ENCODE peak calls at places on chromosomes 12 and 14, in five cellular contexts. R is astrocyte, M is activated B cell treated with CpG ODN at 0.5 μM for 24 hours, T is foreskin fibroblast, Y is GM12865. O is an unnamed sample.

GRCh38 chr12:120625557-120626419 is 14.6 kb upstream of the CABP1 start:
- DNase-seq in R (no peak), M (no peak), T (no peak), Y (peak), O (no peak)

GRCh38 chr12:71216725-71217579 is 59.2 kb upstream of the TSPAN8 start:
- DNase-seq in R (peak), M (no peak), T (peak), Y (peak), O (no peak)

GRCh38 chr14:90624228-90624627 is 192.0 kb downstream of the TTC7B start:
- DNase-seq in R (peak), M (no peak), T (peak), Y (no peak), O (no peak)

GRCh38 chr12:80056845-80057244 is 42.5 kb upstream of the OTOGL start:
- DNase-seq in R (peak), M (no peak), T (no peak), Y (no peak), O (no peak)

GRCh38 chr12:118741196-118741595 is 240.1 kb upstream of the SRRM4 start:
- DNase-seq in R (no peak), M (no peak), T (no peak), Y (no peak), O (no peak)

GRCh38 chr12:1821805-1822204 is 1.4 kb downstream of the LRTM2 start:
- DNase-seq in R (no peak), M (no peak), T (no peak), Y (no peak), O (no peak)

GRCh38 chr14:85501751-85502150 is 28.2 kb upstream of the FLRT2 start:
- DNase-seq in R (no peak), M (no peak), T (no peak), Y (no peak), O (no peak)

GRCh38 chr12:65449400-65449799 is 170.9 kb downstream of the MSRB3 start:
- DNase-seq in R (peak), M (no peak), T (no peak), Y (no peak), O (no peak)

GRCh38 chr12:111769599-111769998 is 2.9 kb downstream of the ALDH2 start:
- DNase-seq in R (no peak), M (no peak), T (no peak), Y (no peak), O (no peak)

GRCh38 chr12:6372403-6373003 is 2.9 kb downstream of the SCNN1A start:
- DNase-seq in R (peak), M (no peak), T (peak), Y (no peak), O (no peak)

GRCh38 chr12:89334770-89335169 is 17.5 kb downstream of the DUSP6 start:
- DNase-seq in R (no peak), M (no peak), T (no peak), Y (no peak), O (no peak)

GRCh38 chr12:82090188-82090587 is 268.0 kb downstream of the CCDC59 start:
- DNase-seq in R (no peak), M (no peak), T (no peak), Y (no peak), O (no peak)

GRCh38 chr14:95835331-95835730 is 41.3 kb upstream of the TUNAR start:
- DNase-seq in R (peak), M (no peak), T (no peak), Y (peak), O (no peak)

GRCh38 chr12:79407671-79408622 is 282.8 kb downstream of the PAWR start:
- DNase-seq in R (peak), M (no peak), T (peak), Y (peak), O (peak)

GRCh38 chr14:101878222-101879211 is 85.9 kb upstream of the DYNC1H1 start:
- DNase-seq in R (peak), M (no peak), T (no peak), Y (peak), O (peak)

GRCh38 chr12:104958946-104959841 is 1.1 kb upstream of the SLC41A2 start:
- DNase-seq in R (peak), M (no peak), T (peak), Y (no peak), O (no peak)

GRCh38 chr12:120224304-120225199 is 23.6 kb upstream of the RPLP0 start:
- DNase-seq in R (no peak), M (no peak), T (no peak), Y (no peak), O (peak)

GRCh38 chr14:100902295-100902694 is 1.2 kb downstream of the RTL1 start:
- DNase-seq in R (no peak), M (no peak), T (no peak), Y (no peak), O (no peak)

GRCh38 chr12:6550294-6551062 is 5.4 kb downstream of the IFFO1 start:
- DNase-seq in R (no peak), M (no peak), T (no peak), Y (no peak), O (no peak)

GRCh38 chr12:27194644-27195043 is 49.4 kb upstream of the STK38L start:
- DNase-seq in R (no peak), M (no peak), T (no peak), Y (no peak), O (no peak)

GRCh38 chr12:1517007-1517406 is 77.4 kb downstream of the FBXL14 start:
- DNase-seq in R (peak), M (no peak), T (peak), Y (no peak), O (no peak)

GRCh38 chr12:131074221-131075083 is 120.7 kb downstream of the ADGRD1 start:
- DNase-seq in R (no peak), M (peak), T (no peak), Y (peak), O (no peak)

GRCh38 chr14:69713976-69714716 is 52.8 kb upstream of the SRSF5 start:
- DNase-seq in R (no peak), M (no peak), T (no peak), Y (no peak), O (no peak)

GRCh38 chr14:24246765-24247212 is 4.4 kb upstream of the TINF2 start:
- DNase-seq in R (no peak), M (peak), T (no peak), Y (peak), O (peak)

GRCh38 chr14:102504302-102504950 is 5.2 kb downstream of the ANKRD9 start:
- DNase-seq in R (no peak), M (no peak), T (no peak), Y (no peak), O (no peak)

GRCh38 chr14:76956253-76957090 is 72.0 kb downstream of the IRF2BPL start:
- DNase-seq in R (peak), M (peak), T (peak), Y (peak), O (peak)
- TF ChIP-seq CTCF in R (no peak), M (no peak), T (no peak), Y (no peak), O (no peak)

GRCh38 chr14:34424488-34424887 is 37.6 kb downstream of the SPTSSA start:
- DNase-seq in R (no peak), M (no peak), T (no peak), Y (no peak), O (no peak)
- TF ChIP-seq CTCF in R (no peak), M (no peak), T (no peak), Y (no peak), O (no peak)

GRCh38 chr12:22100952-22101748 is 55.1 kb downstream of the CMAS start:
- DNase-seq in R (peak), M (no peak), T (peak), Y (peak), O (peak)
- TF ChIP-seq CTCF in R (peak), M (no peak), T (peak), Y (peak), O (peak)

DNA sequence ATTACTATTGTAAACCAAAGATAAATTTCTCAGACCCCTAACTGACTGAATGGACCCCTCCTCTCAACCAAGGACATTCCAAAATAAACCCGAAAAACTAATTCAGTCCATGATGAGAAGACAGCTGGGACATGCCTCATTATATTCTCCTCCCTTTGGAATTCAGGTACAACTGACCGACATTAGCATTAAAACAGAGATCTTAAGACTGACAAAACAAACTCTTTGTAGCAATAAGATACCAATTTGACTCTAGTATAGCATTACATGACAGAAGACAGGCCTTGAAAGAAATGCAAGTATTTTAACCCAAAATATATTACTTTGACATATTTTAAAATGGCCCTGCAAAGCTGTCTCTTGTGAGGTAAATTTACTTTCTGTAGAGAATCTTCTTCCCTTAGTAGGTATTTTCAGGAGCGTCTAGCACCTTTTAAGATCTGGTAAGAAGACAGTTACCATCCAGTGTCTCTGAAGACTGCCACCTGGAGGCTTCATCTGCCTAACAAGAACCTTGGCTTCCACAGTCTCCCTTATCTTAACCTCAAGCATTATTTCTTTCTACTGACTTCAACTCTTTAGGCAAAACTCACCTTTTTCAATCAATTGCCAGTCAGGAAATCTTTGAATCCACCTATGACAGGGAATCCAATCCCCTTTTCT is 957.5 kb downstream of the SLC6A15 start:
- DNase-seq in R (no peak), M (no peak), T (no peak), Y (peak), O (no peak)
- TF ChIP-seq CTCF in R (no peak), M (no peak), T (no peak), Y (no peak), O (peak)

DNA sequence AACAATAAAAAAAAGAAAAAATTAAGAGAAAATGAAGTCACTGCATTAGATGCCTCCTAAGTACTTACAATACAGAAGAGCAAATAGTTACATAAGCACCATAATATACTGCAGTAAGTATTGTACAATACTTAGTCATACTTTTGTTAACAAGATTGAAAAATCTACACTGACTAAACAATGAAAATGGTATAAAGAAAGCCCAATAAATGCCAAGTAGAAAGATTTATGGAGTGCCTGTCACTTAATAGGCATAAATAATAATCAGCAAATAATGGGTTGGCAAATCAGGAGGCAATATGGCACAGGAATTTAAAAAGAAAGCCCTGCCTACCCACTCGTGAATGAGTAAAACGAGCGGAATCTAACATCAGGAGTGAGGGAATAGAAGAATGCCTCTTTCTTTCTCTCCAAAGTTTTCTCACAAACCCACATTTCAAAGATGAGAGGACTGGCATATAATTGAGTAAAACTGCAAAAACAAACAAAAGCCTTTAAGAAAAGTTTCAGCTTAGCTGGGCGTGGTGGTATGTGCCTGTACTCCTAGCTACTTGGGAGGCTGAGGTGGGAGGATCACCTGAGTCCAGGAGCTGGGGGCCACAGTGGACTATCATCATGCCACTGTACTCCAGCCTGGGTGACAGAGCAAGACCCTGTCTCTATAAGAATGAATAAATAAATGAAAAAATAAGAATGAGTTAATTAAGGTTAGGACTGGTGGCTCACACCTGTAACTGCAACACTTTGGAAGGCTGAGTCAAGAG is 36.1 kb downstream of the CRY1 start:
- DNase-seq in R (peak), M (no peak), T (no peak), Y (no peak), O (no peak)
- TF ChIP-seq CTCF in R (no peak), M (no peak), T (no peak), Y (no peak), O (no peak)

DNA sequence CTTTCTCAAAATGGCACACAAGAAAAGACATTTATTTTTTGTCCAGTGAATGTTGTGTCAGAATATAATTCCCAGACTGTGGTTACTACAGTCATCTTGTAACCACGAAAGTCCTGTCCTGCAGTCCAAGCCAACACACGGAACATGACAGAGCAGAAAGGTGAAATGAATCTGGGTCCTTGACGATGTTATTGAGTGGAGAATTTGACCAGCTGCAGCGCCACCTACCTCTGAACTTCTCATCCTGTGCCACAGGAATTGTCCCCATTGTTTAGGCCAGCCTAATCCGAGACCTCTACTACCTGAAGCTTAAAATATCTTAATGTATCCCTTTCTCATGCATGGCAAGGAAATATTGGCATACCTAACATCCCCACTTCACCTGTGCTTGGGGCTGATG is 64.1 kb upstream of the OTX2 start:
- DNase-seq in R (no peak), M (no peak), T (no peak), Y (peak), O (no peak)
- TF ChIP-seq CTCF in R (no peak), M (no peak), T (no peak), Y (peak), O (peak)

DNA sequence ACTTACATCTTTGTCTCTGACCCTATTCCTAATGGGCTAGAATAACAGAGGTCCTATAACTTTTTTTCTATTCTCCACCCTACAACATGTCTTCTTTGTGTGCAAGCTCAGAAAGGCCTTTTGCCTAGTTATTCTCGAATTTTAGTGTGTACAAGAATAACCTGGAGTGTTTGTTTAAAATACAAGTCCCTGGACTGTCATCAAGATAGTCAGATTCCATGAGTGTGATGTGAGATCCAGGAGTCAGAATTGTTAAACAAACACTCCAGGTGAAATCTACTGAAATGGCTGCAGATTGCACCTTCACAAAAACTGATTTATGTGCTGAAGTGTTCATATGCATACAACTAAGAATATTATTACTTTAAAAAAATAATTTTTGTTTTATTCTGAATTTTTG is 114.4 kb upstream of the DIO2 start:
- DNase-seq in R (no peak), M (no peak), T (no peak), Y (no peak), O (no peak)
- TF ChIP-seq CTCF in R (no peak), M (no peak), T (no peak), Y (no peak), O (no peak)

DNA sequence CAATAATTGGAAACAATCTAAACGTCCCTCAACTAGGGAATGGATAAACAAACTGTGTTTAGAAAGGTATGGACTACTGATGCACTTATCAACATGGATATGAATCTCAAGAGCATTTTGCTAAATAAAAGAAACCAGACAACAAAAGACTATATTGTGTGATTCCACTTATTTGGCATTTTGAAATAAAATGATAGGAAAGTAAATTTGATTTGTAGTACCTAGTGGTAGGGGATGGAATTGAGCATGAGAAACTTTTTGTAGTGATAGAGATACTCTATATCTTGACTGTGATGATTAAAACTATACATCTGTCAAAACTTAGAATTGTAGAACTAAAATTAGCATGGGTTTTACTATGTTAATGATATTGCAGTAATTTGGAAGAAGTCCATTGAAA is 87.1 kb downstream of the ARID2 start:
- DNase-seq in R (no peak), M (no peak), T (no peak), Y (no peak), O (no peak)
- TF ChIP-seq CTCF in R (no peak), M (no peak), T (no peak), Y (no peak), O (no peak)

GRCh38 chr14:77800814-77801213 is 905 bp downstream of the ADCK1 start:
- DNase-seq in R (no peak), M (no peak), T (no peak), Y (no peak), O (no peak)

GRCh38 chr14:77794357-77794756 is 5.6 kb upstream of the ADCK1 start:
- DNase-seq in R (no peak), M (no peak), T (no peak), Y (no peak), O (no peak)

GRCh38 chr14:77805703-77806102 is 5.8 kb downstream of the ADCK1 start:
- DNase-seq in R (no peak), M (no peak), T (no peak), Y (no peak), O (no peak)

GRCh38 chr14:77804592-77804991 is 4.7 kb downstream of the ADCK1 start:
- DNase-seq in R (no peak), M (no peak), T (no peak), Y (peak), O (no peak)

GRCh38 chr14:77799863-77800730 is at the start of gene ADCK1:
- DNase-seq in R (peak), M (peak), T (peak), Y (peak), O (peak)
- TF ChIP-seq CTCF in R (no peak), M (no peak), T (peak), Y (peak), O (peak)

DNA sequence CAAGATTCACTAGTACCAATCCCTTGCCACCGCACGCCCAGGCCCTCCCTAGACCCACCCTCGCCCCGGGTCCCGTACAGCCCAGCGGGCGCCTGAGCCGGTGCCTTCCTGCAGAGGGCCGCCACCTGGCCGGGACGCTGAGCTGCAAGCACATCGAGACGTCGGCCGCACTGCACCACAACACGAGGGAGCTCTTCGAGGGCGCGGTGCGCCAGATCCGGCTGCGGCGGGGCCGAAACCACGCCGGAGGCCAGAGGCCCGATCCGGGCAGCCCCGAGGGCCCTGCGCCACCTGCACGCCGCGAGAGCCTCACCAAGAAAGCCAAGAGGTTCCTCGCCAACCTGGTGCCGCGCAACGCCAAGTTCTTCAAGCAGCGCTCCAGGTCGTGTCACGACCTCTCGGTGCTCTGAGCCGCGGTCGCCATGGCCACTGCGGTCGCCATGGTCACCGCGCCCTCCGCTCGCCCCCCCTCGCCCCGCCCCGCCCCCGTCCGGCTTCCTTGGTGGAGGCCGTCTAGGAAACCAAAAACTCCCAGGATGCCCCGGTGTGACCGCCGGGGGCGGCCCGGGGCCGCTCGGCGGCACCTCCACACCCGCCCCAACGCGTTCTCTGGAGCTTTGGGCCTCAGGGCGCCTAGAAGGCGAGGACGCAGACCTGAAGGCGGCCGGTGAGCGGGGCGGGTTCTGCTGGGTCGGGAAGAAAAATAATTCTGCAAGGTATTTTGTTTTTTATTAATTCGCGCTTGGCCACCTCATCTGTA is 3.7 kb downstream of the REM2 start:
- DNase-seq in R (peak), M (peak), T (peak), Y (peak), O (peak)
- TF ChIP-seq CTCF in R (no peak), M (no peak), T (no peak), Y (peak), O (peak)

O was measured in GM06990.